ENCODE peak calls at places on chromosomes 13 and 19, in nine cellular contexts. U, A, L, P, B, S, J, T and E are unnamed samples.

GRCh38 chr13:41652735-41653361 is 195.5 kb downstream of the RGCC start:
- DNase-seq in U (peak; percentile 27), A (no peak), L (peak; percentile 59), P (no peak), B (peak; percentile 7), S (peak; percentile 21), J (no peak), T (no peak), E (no peak)

GRCh38 chr19:2887391-2887914 is 13.3 kb upstream of the ZNF57 start:
- DNase-seq in U (no peak), A (no peak), L (peak; percentile 19), P (no peak), B (peak; percentile 46), S (peak; percentile 71), J (no peak), T (no peak), E (no peak)

GRCh38 chr13:33138441-33138840 is 122.2 kb downstream of the KL start:
- DNase-seq in U (no peak), A (no peak), L (no peak), P (no peak), B (no peak), S (no peak), J (no peak), T (no peak), E (no peak)

GRCh38 chr13:69959041-69959440 is 148.6 kb upstream of the ATXN8OS start:
- DNase-seq in U (no peak), A (no peak), L (no peak), P (no peak), B (no peak), S (no peak), J (no peak), T (no peak), E (no peak)

GRCh38 chr19:10404888-10405808 is 1.8 kb upstream of the CDC37 start:
- DNase-seq in U (no peak), A (no peak), L (no peak), P (no peak), B (no peak), S (no peak), J (no peak), T (no peak), E (no peak)

GRCh38 chr19:58278156-58279041 is at the start of gene ZNF8:
- DNase-seq in U (peak; percentile 96), A (peak; percentile 97), L (peak; percentile 96), P (peak; percentile 98), B (peak; percentile 100), S (peak; percentile 99), J (peak; percentile 98), T (peak; percentile 96), E (peak; percentile 98)

GRCh38 chr13:40231311-40231710 is 435.1 kb downstream of the FOXO1 start:
- DNase-seq in U (no peak), A (no peak), L (peak; percentile 59), P (no peak), B (no peak), S (no peak), J (no peak), T (no peak), E (no peak)

GRCh38 chr13:103883152-103883551 is 816.9 kb upstream of the SLC10A2 start:
- DNase-seq in U (peak; percentile 26), A (peak; percentile 73), L (peak; percentile 75), P (peak; percentile 50), B (peak; percentile 24), S (no peak), J (peak; percentile 91), T (peak; percentile 68), E (peak; percentile 82)

GRCh38 chr13:60226507-60226906 is 62.8 kb upstream of the DIAPH3 start:
- DNase-seq in U (no peak), A (no peak), L (no peak), P (peak; percentile 13), B (no peak), S (peak; percentile 76), J (no peak), T (no peak), E (no peak)

GRCh38 chr13:88707652-88708051 is 1036.5 kb downstream of the SLITRK5 start:
- DNase-seq in U (no peak), A (no peak), L (no peak), P (no peak), B (no peak), S (no peak), J (no peak), T (no peak), E (no peak)

GRCh38 chr13:36879218-36879938 is 40.7 kb downstream of the SMAD9 start:
- DNase-seq in U (no peak), A (no peak), L (no peak), P (no peak), B (no peak), S (no peak), J (no peak), T (no peak), E (no peak)

GRCh38 chr19:47267350-47267759 is 7.3 kb upstream of the INAFM1 start:
- DNase-seq in U (no peak), A (no peak), L (no peak), P (no peak), B (no peak), S (no peak), J (no peak), T (no peak), E (no peak)

GRCh38 chr13:75186384-75186783 is 295.6 kb downstream of the TBC1D4 start:
- DNase-seq in U (no peak), A (no peak), L (no peak), P (no peak), B (no peak), S (no peak), J (no peak), T (no peak), E (no peak)
- TF ChIP-seq EP300 in U (no peak), A (no peak), L (no peak), P (no peak), B (no peak), S (no peak), J (no peak), T (no peak), E (no peak)

GRCh38 chr13:74774252-74774651 is 640.0 kb upstream of the KLF12 start:
- DNase-seq in U (no peak), A (no peak), L (no peak), P (no peak), B (no peak), S (no peak), J (no peak), T (no peak), E (no peak)

GRCh38 chr13:74770361-74770760 is 636.2 kb upstream of the KLF12 start:
- DNase-seq in U (no peak), A (no peak), L (no peak), P (no peak), B (no peak), S (no peak), J (no peak), T (no peak), E (no peak)

GRCh38 chr13:74768521-74769090 is 634.4 kb upstream of the KLF12 start:
- DNase-seq in U (no peak), A (no peak), L (no peak), P (no peak), B (no peak), S (no peak), J (no peak), T (no peak), E (no peak)

GRCh38 chr13:74771964-74772363 is 637.8 kb upstream of the KLF12 start:
- DNase-seq in U (no peak), A (no peak), L (no peak), P (no peak), B (no peak), S (no peak), J (no peak), T (no peak), E (no peak)

DNA sequence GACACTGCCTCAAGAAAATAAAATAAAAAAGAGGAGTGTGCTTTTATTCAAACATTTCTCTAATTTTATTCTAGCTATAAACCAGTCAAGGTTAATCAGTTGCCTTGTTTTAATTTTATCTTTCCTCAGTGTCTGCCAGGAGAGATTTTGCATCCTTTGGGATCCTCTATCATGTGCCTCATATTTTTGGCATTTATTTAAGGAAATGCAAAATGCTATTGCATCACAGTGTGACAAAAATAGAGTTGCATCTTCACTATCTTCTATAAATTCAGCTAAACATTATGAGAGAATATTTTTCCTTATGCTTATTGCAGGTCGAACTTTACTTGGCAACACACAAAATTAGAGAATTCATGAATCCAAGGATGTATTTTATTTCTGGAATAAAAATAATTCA is 639.1 kb upstream of the KLF12 start:
- DNase-seq in U (no peak), A (no peak), L (no peak), P (no peak), B (no peak), S (no peak), J (no peak), T (no peak), E (no peak)
- H3K27ac ChIP-seq in U (no peak overlapping the region), A (no peak overlapping the region), L (no peak overlapping the region), P (no peak overlapping the region), B (peak overlapping the region; percentile 69), S (no peak overlapping the region), J (no peak overlapping the region), T (no peak overlapping the region), E (no peak overlapping the region)

GRCh38 chr13:110640591-110641029 is 25.3 kb downstream of the NAXD start:
- DNase-seq in U (peak; percentile 55), A (no peak), L (no peak), P (no peak), B (no peak), S (no peak), J (no peak), T (peak; percentile 32), E (peak; percentile 83)
- TF ChIP-seq POLR2A in U (no peak), A (no peak), L (no peak), P (no peak), B (no peak), S (peak; percentile 40), J (no peak), T (no peak), E (no peak)

GRCh38 chr19:45630463-45630862 is 8.7 kb downstream of the EML2 start:
- DNase-seq in U (no peak), A (no peak), L (no peak), P (no peak), B (peak; percentile 63), S (no peak), J (no peak), T (no peak), E (no peak)
- TF ChIP-seq EP300 in U (no peak), A (no peak), L (no peak), P (no peak), B (no peak), S (no peak), J (no peak), T (no peak), E (no peak)

GRCh38 chr19:18286973-18287635 is 5.7 kb upstream of the JUND start:
- DNase-seq in U (no peak), A (no peak), L (no peak), P (no peak), B (no peak), S (no peak), J (no peak), T (no peak), E (no peak)
- H3K27ac ChIP-seq in U (peak overlapping the region; percentile 84), A (no peak overlapping the region), L (peak overlapping the region; percentile 100), P (peak overlapping the region; percentile 67), B (peak overlapping the region; percentile 72), S (peak overlapping the region; percentile 15), J (no peak overlapping the region), T (peak overlapping the region; percentile 100), E (peak overlapping the region; percentile 45)